ENCODE peak calls at places on chromosomes 16 and 17, in six cellular contexts. N is B cell, C is neural crest cell, K is GM10248, G is body of pancreas, R is ovary. Y is an unnamed sample.

GRCh38 chr17:1493291-1493980 is 950 bp upstream of the MYO1C start:
- DNase-seq in N (peak; percentile 24), K (no peak), G (no peak), C (no peak), R (no peak), Y (no peak)

GRCh38 chr17:63645775-63646491 is 23.7 kb downstream of the MAP3K3 start:
- DNase-seq in G (no peak), N (no peak), K (peak; percentile 37), C (no peak), R (no peak), Y (no peak)

GRCh38 chr17:13158511-13159240 is 140.8 kb upstream of the ELAC2 start:
- DNase-seq in N (no peak), C (no peak), K (no peak), R (no peak), G (no peak), Y (no peak)

GRCh38 chr16:27982184-27982583 is 81.3 kb downstream of the GSG1L start:
- DNase-seq in R (no peak), K (no peak), N (no peak), G (no peak), C (no peak), Y (no peak)

GRCh38 chr17:37107406-37108083 is 158.8 kb downstream of the AATF start:
- DNase-seq in C (no peak), N (no peak), K (no peak), G (peak; percentile 72), R (peak; percentile 28), Y (no peak)

GRCh38 chr16:89331371-89332109 is 114.0 kb downstream of the ZNF778 start:
- DNase-seq in G (peak; percentile 2), N (no peak), K (no peak), C (no peak), R (no peak), Y (no peak)

GRCh38 chr17:19508327-19508867 is 25.3 kb upstream of the SLC47A1 start:
- DNase-seq in R (peak; percentile 56), N (peak; percentile 63), K (peak; percentile 50), G (peak; percentile 48), C (no peak), Y (peak; percentile 27)

GRCh38 chr16:13471478-13471877 is 448.5 kb upstream of the ERCC4 start:
- DNase-seq in C (no peak), K (no peak), N (no peak), R (no peak), G (no peak), Y (no peak)

GRCh38 chr16:46607529-46607928 is 13.7 kb downstream of the SHCBP1 start:
- DNase-seq in K (no peak), C (no peak), R (no peak), N (peak; percentile 54), G (no peak), Y (no peak)

GRCh38 chr17:63529711-63530556 is 6.8 kb downstream of the KCNH6 start:
- DNase-seq in C (no peak), G (no peak), K (no peak), R (no peak), N (no peak), Y (no peak)

GRCh38 chr16:19389246-19389645 is 28.4 kb upstream of the TMC5 start:
- DNase-seq in C (peak; percentile 41), K (peak; percentile 57), N (peak; percentile 62), R (no peak), G (peak; percentile 81), Y (no peak)

GRCh38 chr17:33381201-33381600 is 88.1 kb upstream of the ASIC2 start:
- DNase-seq in G (no peak), C (no peak), K (no peak), N (no peak), R (no peak), Y (no peak)

GRCh38 chr16:30926333-30926811 is 3.0 kb downstream of the FBXL19 start:
- DNase-seq in K (no peak), R (no peak), G (no peak), N (no peak), C (no peak), Y (no peak)

GRCh38 chr17:29038511-29039300 is 4.2 kb upstream of the PIPOX start:
- DNase-seq in N (no peak), G (no peak), C (no peak), K (no peak), R (no peak), Y (no peak)

GRCh38 chr16:4801051-4801961 is 1.1 kb downstream of the ROGDI start:
- DNase-seq in K (no peak), N (no peak), G (peak; percentile 28), R (no peak), C (peak; percentile 9), Y (no peak)

GRCh38 chr16:17431904-17432625 is 38.7 kb downstream of the XYLT1 start:
- DNase-seq in K (no peak), N (no peak), C (no peak), R (no peak), G (no peak), Y (no peak)

GRCh38 chr16:25693621-25694020 is 1.9 kb downstream of the HS3ST4 start:
- DNase-seq in G (no peak), N (no peak), K (no peak), R (no peak), C (no peak), Y (no peak)

GRCh38 chr17:60720763-60721531 is 43.3 kb downstream of the BCAS3 start:
- DNase-seq in G (peak; percentile 41), N (peak; percentile 69), C (peak; percentile 61), R (peak; percentile 33), K (peak; percentile 64), Y (no peak)

GRCh38 chr16:13436641-13437423 is 483.1 kb upstream of the ERCC4 start:
- DNase-seq in N (no peak), C (no peak), G (no peak), R (no peak), K (peak; percentile 42), Y (no peak)

GRCh38 chr16:30958164-30959083 is 870 bp downstream of the SETD1A start:
- DNase-seq in C (peak; percentile 50), R (peak; percentile 56), K (peak; percentile 83), N (peak; percentile 80), G (peak; percentile 59), Y (no peak)

GRCh38 chr17:49434821-49435581 is 20.3 kb upstream of the PHB1 start:
- DNase-seq in C (peak; percentile 56), R (peak; percentile 37), K (peak; percentile 79), G (peak; percentile 58), N (peak; percentile 52), Y (no peak)

GRCh38 chr17:9928601-9929341 is 23.7 kb upstream of the RCVRN start:
- DNase-seq in C (peak; percentile 37), K (no peak), R (peak; percentile 46), G (no peak), N (no peak), Y (no peak)

GRCh38 chr16:30077656-30078055 is 1.9 kb downstream of the PPP4C start:
- DNase-seq in C (no peak), G (no peak), R (no peak), K (no peak), N (no peak), Y (no peak)

GRCh38 chr16:89586853-89587252 is 11.3 kb downstream of the CPNE7 start:
- DNase-seq in K (no peak), C (no peak), N (no peak), R (no peak), G (no peak), Y (no peak)

GRCh38 chr17:43330876-43331639 is 67.7 kb upstream of the ARL4D start:
- DNase-seq in C (no peak), G (no peak), N (no peak), K (no peak), R (no peak), Y (no peak)

DNA sequence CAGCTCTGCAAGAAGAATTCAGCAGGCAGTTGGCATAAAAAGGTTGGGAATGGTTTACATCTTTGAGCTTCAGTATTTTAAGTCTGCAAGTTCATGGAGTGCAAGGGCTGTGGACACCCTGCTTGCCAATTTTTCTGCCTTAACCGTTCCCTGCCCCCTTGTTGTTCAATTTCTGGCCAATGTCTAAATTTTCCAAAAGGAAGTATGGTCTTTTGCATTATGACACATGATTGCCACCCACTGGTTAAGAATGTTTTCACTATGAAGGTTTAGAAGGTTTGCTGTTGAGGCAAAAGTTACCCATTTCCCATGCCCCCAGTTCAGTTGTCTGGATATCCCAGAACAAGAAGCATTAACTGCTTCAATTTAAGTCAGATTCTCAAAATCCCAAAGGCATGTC is 441.9 kb downstream of the CDH13 start:
- DNase-seq in G (no peak), C (no peak), K (no peak), R (no peak), N (no peak), Y (no peak)
- TF ChIP-seq CTCF in G (no peak), C (no peak), K (no peak), R (no peak), N (no peak), Y (no peak)

GRCh38 chr17:16019347-16019746 is 19.7 kb downstream of the TTC19 start:
- DNase-seq in C (no peak), R (no peak), G (no peak), N (no peak), K (no peak), Y (no peak)

GRCh38 chr17:16013943-16014407 is 14.4 kb downstream of the TTC19 start:
- DNase-seq in C (peak; percentile 13), N (no peak), K (no peak), R (no peak), G (no peak), Y (no peak)
- TF ChIP-seq CTCF in C (peak; percentile 60), N (no peak), K (no peak), R (no peak), G (peak; percentile 49), Y (no peak)

DNA sequence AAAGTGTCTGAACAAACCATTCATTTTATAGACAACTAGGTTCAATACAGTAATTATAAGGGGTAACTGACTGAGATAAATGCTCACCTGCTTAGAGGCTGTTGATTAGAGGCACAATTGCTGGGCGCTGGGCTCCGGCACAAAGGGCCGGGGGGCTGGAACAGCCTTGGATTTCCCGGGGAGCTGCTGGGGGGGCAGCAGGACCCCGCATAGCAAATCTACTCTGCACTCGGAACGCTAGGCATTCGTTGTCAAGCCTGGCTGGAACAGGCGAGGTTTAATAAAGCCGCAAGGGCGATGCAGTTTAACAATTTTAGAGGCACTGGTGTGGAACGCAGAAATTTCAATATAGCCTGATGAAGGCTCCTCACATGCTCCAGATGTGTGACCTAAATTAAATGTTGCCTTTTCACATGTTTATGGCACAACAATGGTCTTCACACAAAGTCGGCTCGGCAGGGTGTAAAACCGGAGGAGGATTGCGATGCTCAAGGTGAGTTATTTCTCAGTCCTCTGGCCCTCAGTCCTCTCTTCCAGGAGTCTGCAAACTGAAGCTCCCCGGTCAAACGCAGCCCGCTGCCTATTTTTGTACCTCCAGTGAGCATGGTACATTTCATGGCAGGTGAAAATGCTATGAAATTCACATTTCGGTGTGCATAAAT is 133.9 kb upstream of the IRX6 start:
- DNase-seq in C (no peak), R (no peak), G (no peak), K (no peak), N (no peak), Y (no peak)
- TF ChIP-seq CTCF in C (no peak), R (no peak), G (no peak), K (no peak), N (no peak), Y (no peak)

GRCh38 chr16:68402748-68403040 is 45.6 kb downstream of the SMPD3 start:
- DNase-seq in R (no peak), C (no peak), K (no peak), G (no peak), N (no peak), Y (no peak)

GRCh38 chr16:68400083-68400923 is 48.0 kb downstream of the SMPD3 start:
- DNase-seq in G (no peak), N (no peak), C (no peak), K (no peak), R (no peak), Y (no peak)

GRCh38 chr16:68399456-68399855 is 48.9 kb downstream of the SMPD3 start:
- DNase-seq in R (no peak), C (no peak), K (no peak), N (no peak), G (no peak), Y (no peak)

GRCh38 chr16:68401871-68402747 is 46.2 kb downstream of the SMPD3 start:
- DNase-seq in C (no peak), N (no peak), R (no peak), K (no peak), G (no peak), Y (no peak)

GRCh38 chr16:68400924-68401460 is 47.3 kb downstream of the SMPD3 start:
- DNase-seq in R (no peak), G (no peak), K (no peak), C (no peak), N (no peak), Y (no peak)
- TF ChIP-seq CTCF in R (no peak), G (no peak), K (no peak), C (no peak), N (no peak), Y (no peak)